ENCODE peak calls at places on chromosome 19, in five cellular contexts. T is heart right ventricle, I is cardiac muscle cell, P is Peyer's patch, Q is brain microvascular endothelial cell. U is an unnamed sample. For H3K27me3, the result is how much of the 10 kb centered on the place peaks cover.

GRCh38 chr19:14114854-14115253 is 2.7 kb downstream of the PRKACA start:
- DNase-seq in Q (no peak), P (peak), T (peak), I (peak), U (peak)

GRCh38 chr19:58513213-58513693 is 1.5 kb upstream of the SLC27A5 start:
- DNase-seq in T (no peak), P (no peak), I (no peak), Q (no peak), U (no peak)

GRCh38 chr19:1608414-1609391 is 3.4 kb upstream of the UQCR11 start:
- DNase-seq in T (no peak), Q (no peak), I (no peak), P (peak), U (peak)

GRCh38 chr19:17078038-17078919 is 2.7 kb downstream of the MYO9B start:
- DNase-seq in T (no peak), Q (no peak), I (no peak), P (no peak), U (no peak)

GRCh38 chr19:46229442-46229841 is at the start of gene IGFL1:
- DNase-seq in T (no peak), I (no peak), Q (no peak), P (no peak), U (no peak)

GRCh38 chr19:49216076-49216475 is 58.5 kb downstream of the TRPM4 start:
- DNase-seq in P (no peak), I (no peak), T (no peak), Q (peak), U (peak)

GRCh38 chr19:45368737-45369340 is 1.5 kb downstream of the ERCC2 start:
- DNase-seq in P (no peak), Q (no peak), I (no peak), T (no peak), U (no peak)

GRCh38 chr19:14418743-14419037 is 451 bp downstream of the DDX39A start:
- DNase-seq in Q (no peak), I (no peak), T (no peak), P (no peak), U (no peak)

DNA sequence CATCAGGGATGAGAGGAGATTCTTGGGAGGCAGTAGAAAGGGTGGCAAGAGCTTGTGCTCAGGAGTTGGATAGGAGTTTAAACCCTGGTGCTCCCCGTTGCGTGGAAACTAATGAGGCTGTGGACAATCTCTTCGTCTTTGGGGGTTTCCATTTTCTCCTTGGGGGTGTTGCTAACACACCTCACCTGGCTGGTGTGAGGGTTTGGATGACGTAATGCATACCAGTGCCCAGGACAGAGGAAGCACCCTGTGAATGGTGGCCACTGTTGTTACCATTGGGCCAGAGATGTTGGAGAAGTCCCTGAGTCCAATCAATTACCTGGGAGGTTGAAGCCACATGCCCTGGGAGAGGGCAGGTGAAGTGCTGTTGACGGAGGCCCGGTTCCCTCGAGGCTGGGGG is 146.5 kb downstream of the URI1 start:
- DNase-seq in Q (no peak), T (no peak), I (no peak), P (no peak), U (no peak)
- H3K27me3 ChIP-seq in Q (under half), T (under half), I (under half), P (under half), U (under half)

GRCh38 chr19:5224480-5224879 is 116.1 kb downstream of the PTPRS start:
- DNase-seq in I (no peak), Q (no peak), T (no peak), P (no peak), U (no peak)
- H3K27me3 ChIP-seq in I (under half), Q (under half), T (under half), P (under half), U (under half)

GRCh38 chr19:39518975-39519374 is 4.0 kb downstream of the SELENOV start:
- DNase-seq in T (no peak), P (no peak), I (no peak), Q (no peak), U (peak)

GRCh38 chr19:39516270-39516669 is 1.3 kb downstream of the SELENOV start:
- DNase-seq in I (no peak), P (no peak), T (no peak), Q (no peak), U (peak)

GRCh38 chr19:39518458-39518857 is 3.5 kb downstream of the SELENOV start:
- DNase-seq in P (no peak), Q (no peak), I (no peak), T (no peak), U (peak)

GRCh38 chr19:39515551-39516191 is 732 bp downstream of the SELENOV start:
- DNase-seq in T (no peak), P (no peak), Q (no peak), I (peak), U (no peak)

DNA sequence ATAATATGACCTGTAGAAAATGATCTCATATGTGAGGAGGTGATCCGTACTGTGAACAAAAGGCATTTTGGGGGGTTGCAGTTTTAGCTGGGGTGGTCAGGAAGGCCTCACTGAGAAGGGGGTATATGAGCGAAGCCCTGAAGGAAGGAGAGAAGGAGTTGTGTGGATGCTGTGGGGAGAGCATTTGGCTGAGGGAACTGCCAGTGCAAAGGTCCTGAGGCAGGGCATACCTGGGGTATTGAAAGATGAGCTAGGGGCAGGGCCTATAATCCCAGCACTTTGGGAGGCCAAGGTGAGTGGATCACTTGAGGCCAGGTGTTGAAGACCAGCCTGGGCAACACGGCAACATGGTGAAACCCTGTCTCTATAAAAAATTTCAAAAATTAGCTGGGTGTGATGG is 2.5 kb downstream of the SELENOV start:
- DNase-seq in I (no peak), Q (no peak), T (no peak), P (no peak), U (peak)
- H3K27me3 ChIP-seq in I (under half), Q (under half), T (under half), P (under half), U (half or more)

GRCh38 chr19:50861025-50861424 is 6.3 kb downstream of the KLK3 start:
- DNase-seq in I (no peak), T (no peak), P (no peak), Q (no peak), U (no peak)
- H3K27me3 ChIP-seq in I (under half), T (half or more), P (under half), Q (under half), U (half or more)

GRCh38 chr19:18601875-18602274 is 4.7 kb downstream of the CRLF1 start:
- DNase-seq in P (no peak), Q (no peak), I (no peak), T (no peak), U (no peak)

GRCh38 chr19:18604820-18605159 is 1.8 kb downstream of the CRLF1 start:
- DNase-seq in T (no peak), Q (no peak), I (no peak), P (no peak), U (no peak)

GRCh38 chr19:18605196-18605545 is 1.4 kb downstream of the CRLF1 start:
- DNase-seq in Q (no peak), I (no peak), T (no peak), P (no peak), U (no peak)

GRCh38 chr19:18603958-18604819 is 2.4 kb downstream of the CRLF1 start:
- DNase-seq in P (no peak), I (no peak), T (no peak), Q (no peak), U (no peak)

GRCh38 chr19:18603255-18603957 is 3.2 kb downstream of the CRLF1 start:
- DNase-seq in T (no peak), Q (no peak), P (no peak), I (no peak), U (no peak)
- H3K27me3 ChIP-seq in T (half or more), Q (under half), P (under half), I (half or more), U (half or more)